ENCODE peak calls at places on chromosomes 13 and 19, in ten cellular contexts. A is stimulated activated CD4-positive, alpha-beta T cell treated with anti-CD3 and anti-CD28 coated beads, Interleukin-2, amount 100 ng/mL, for 48 hours; E is activated B cell treated with CpG ODN at 0.5 μM for 24 hours; N is stomach; H is psoas muscle; I is omental fat pad; T is NB4; K is brain microvascular endothelial cell; S is stimulated activated CD8-positive, alpha-beta memory T cell treated with anti-CD3 and anti-CD28 coated beads, Interleukin-2, amount 100 ng/mL, for 1 hour; Z is T-helper 1 cell. B is an unnamed sample.

GRCh38 chr13:49456156-49456555 is 12.1 kb downstream of the SETDB2 start:
- DNase-seq in H (no peak), Z (no peak), S (no peak), K (no peak), A (no peak), I (no peak), E (no peak), N (no peak), T (no peak), B (no peak)

GRCh38 chr13:25214371-25215252 is 42.5 kb upstream of the AMER2 start:
- DNase-seq in K (no peak), Z (no peak), S (no peak), A (no peak), E (no peak), I (no peak), H (no peak), N (no peak), T (no peak), B (no peak)

GRCh38 chr13:98978280-98978679 is 416 bp upstream of the DOCK9 start:
- DNase-seq in H (no peak), S (no peak), T (no peak), N (no peak), I (no peak), K (peak), E (no peak), Z (no peak), A (no peak), B (no peak)

GRCh38 chr19:35122687-35123551 is 7.3 kb downstream of the FXYD3 start:
- DNase-seq in S (no peak), Z (no peak), K (no peak), T (no peak), A (no peak), E (no peak), I (no peak), H (no peak), N (no peak), B (no peak)

GRCh38 chr19:47110521-47111080 is 3.0 kb downstream of the ZC3H4 start:
- DNase-seq in T (peak), I (no peak), E (no peak), Z (no peak), K (no peak), A (no peak), H (no peak), N (no peak), S (no peak), B (peak)

GRCh38 chr13:113630804-113631203 is 27.2 kb downstream of the ATP4B start:
- DNase-seq in H (no peak), K (no peak), I (no peak), T (no peak), Z (no peak), S (no peak), A (no peak), E (no peak), N (no peak), B (no peak)

GRCh38 chr13:109010912-109011311 is 381.5 kb downstream of the MYO16 start:
- DNase-seq in K (peak), E (no peak), A (no peak), N (no peak), H (no peak), I (no peak), Z (no peak), S (no peak), T (peak), B (no peak)

GRCh38 chr13:65926750-65927171 is 1303.4 kb downstream of the PCDH9 start:
- DNase-seq in I (no peak), Z (no peak), K (no peak), A (no peak), E (no peak), T (peak), N (peak), H (no peak), S (no peak), B (no peak)

GRCh38 chr13:79457948-79458347 is 23.0 kb upstream of the NDFIP2 start:
- DNase-seq in S (no peak), K (peak), E (no peak), H (no peak), N (no peak), Z (no peak), I (no peak), T (peak), A (no peak), B (no peak)

GRCh38 chr13:75430618-75431209 is 51.3 kb downstream of the TBC1D4 start:
- DNase-seq in H (no peak), S (no peak), Z (no peak), A (no peak), T (no peak), N (no peak), K (no peak), I (no peak), E (no peak), B (no peak)

GRCh38 chr19:16373989-16374388 is 49.4 kb downstream of the KLF2 start:
- DNase-seq in K (no peak), A (no peak), S (no peak), H (no peak), T (no peak), I (no peak), E (no peak), Z (no peak), N (no peak), B (no peak)

GRCh38 chr19:4694211-4694987 is 24.3 kb upstream of the MYDGF start:
- DNase-seq in T (peak), S (no peak), A (no peak), E (no peak), K (peak), H (peak), I (no peak), Z (no peak), N (peak), B (peak)

GRCh38 chr19:44635581-44636438 is 7.9 kb upstream of the PVR start:
- DNase-seq in T (peak), S (no peak), I (no peak), N (no peak), H (no peak), A (no peak), Z (no peak), K (no peak), E (no peak), B (no peak)

GRCh38 chr13:66859078-66859477 is 371.1 kb downstream of the PCDH9 start:
- DNase-seq in T (peak), K (no peak), S (no peak), I (no peak), H (no peak), Z (no peak), E (no peak), A (no peak), N (no peak), B (no peak)

GRCh38 chr13:40113644-40114304 is 458.3 kb downstream of the COG6 start:
- DNase-seq in K (no peak), T (no peak), Z (no peak), N (no peak), H (no peak), E (no peak), S (no peak), I (no peak), A (no peak), B (no peak)

GRCh38 chr19:19466201-19466600 is 49.1 kb downstream of the TSSK6 start:
- DNase-seq in Z (no peak), S (no peak), H (no peak), E (no peak), K (no peak), I (no peak), A (no peak), N (no peak), T (no peak), B (no peak)

GRCh38 chr13:30868806-30869470 is 37.1 kb upstream of the MEDAG start:
- DNase-seq in Z (no peak), I (no peak), T (no peak), K (no peak), H (no peak), A (no peak), N (no peak), E (no peak), S (no peak), B (no peak)

GRCh38 chr13:68727165-68727564 is 1380.5 kb upstream of the ATXN8OS start:
- DNase-seq in I (no peak), H (no peak), S (no peak), E (no peak), A (no peak), N (no peak), K (no peak), T (no peak), Z (no peak), B (no peak)

GRCh38 chr13:60226507-60226906 is 62.8 kb upstream of the DIAPH3 start:
- DNase-seq in E (no peak), Z (no peak), T (peak), N (no peak), I (no peak), A (no peak), K (peak), H (no peak), S (no peak), B (no peak)

GRCh38 chr13:47549219-47549752 is 451.8 kb downstream of the SUCLA2 start:
- DNase-seq in N (no peak), K (no peak), H (no peak), S (no peak), Z (no peak), I (no peak), T (no peak), E (no peak), A (no peak), B (no peak)